ENCODE peak calls at places on chromosomes 1 and 21, in four cellular contexts. F is stimulated activated CD4-positive, alpha-beta T cell treated with anti-CD3 and anti-CD28 coated beads, Interleukin-1b, Interleukin-23, amount 100 ng/mL, for 1 hour; Q is NCI-H1105; N is DND-41. V is an unnamed sample.
A peak's percentile ranks its signal among the peaks of the same experiment; 100 is the strongest.

GRCh38 chr1:244636488-244637259 is 16.3 kb upstream of the DESI2 start:
- DNase-seq in F (no peak), Q (no peak), N (no peak), V (no peak)

GRCh38 chr1:20569523-20570098 is 17.2 kb downstream of the FAM43B start:
- DNase-seq in F (no peak), Q (no peak), N (no peak), V (no peak)

GRCh38 chr1:192973202-192973601 is 86.0 kb downstream of the UCHL5 start:
- DNase-seq in F (no peak), Q (no peak), N (no peak), V (no peak)

GRCh38 chr1:87642581-87643129 is 314.0 kb downstream of the LMO4 start:
- DNase-seq in F (no peak), Q (peak; percentile 90), N (no peak), V (no peak)

GRCh38 chr1:41773842-41774241 is 144.9 kb downstream of the HIVEP3 start:
- DNase-seq in F (no peak), Q (no peak), N (no peak), V (no peak)

GRCh38 chr1:51157411-51157810 is 55.4 kb downstream of the C1orf185 start:
- DNase-seq in F (no peak), Q (no peak), N (no peak), V (no peak)

GRCh38 chr1:10082785-10083479 is 50.2 kb downstream of the UBE4B start:
- DNase-seq in F (no peak), Q (no peak), N (no peak), V (no peak)

GRCh38 chr1:234724517-234725176 is 114.7 kb upstream of the IRF2BP2 start:
- DNase-seq in F (no peak), Q (no peak), N (no peak), V (no peak)

GRCh38 chr1:115373305-115373704 is 35.3 kb upstream of the NGF start:
- DNase-seq in F (no peak), Q (no peak), N (no peak), V (no peak)

GRCh38 chr1:105865546-105865945 is 1190.9 kb upstream of the PRMT6 start:
- DNase-seq in F (no peak), Q (no peak), N (no peak), V (no peak)

GRCh38 chr1:105204836-105205371 is 1455.2 kb downstream of the AMY1C start:
- DNase-seq in F (no peak), Q (no peak), N (peak; percentile 58), V (no peak)

GRCh38 chr1:201693019-201693372 is 136.0 kb upstream of the IPO9 start:
- DNase-seq in F (no peak), Q (peak; percentile 69), N (no peak), V (no peak)

GRCh38 chr1:98498651-98499050 is 162.9 kb upstream of the SNX7 start:
- DNase-seq in F (no peak), Q (no peak), N (no peak), V (no peak)

GRCh38 chr1:115063238-115063901 is 25.9 kb downstream of the TSPAN2 start:
- DNase-seq in F (no peak), Q (no peak), N (peak; percentile 37), V (no peak)

GRCh38 chr1:228372183-228373003 is 34.2 kb downstream of the TRIM11 start:
- DNase-seq in F (no peak), Q (no peak), N (no peak), V (no peak)

GRCh38 chr21:38377165-38378093 is 120.6 kb downstream of the KCNJ15 start:
- DNase-seq in F (no peak), Q (no peak), N (no peak), V (no peak)

GRCh38 chr1:53644909-53645689 is 93.9 kb downstream of the GLIS1 start:
- DNase-seq in F (no peak), Q (no peak), N (no peak), V (no peak)

GRCh38 chr21:33427051-33427450 is 23.8 kb downstream of the IFNGR2 start:
- DNase-seq in F (no peak), Q (no peak), N (no peak), V (no peak)

GRCh38 chr1:15704526-15705183 is 20.5 kb downstream of the PLEKHM2 start:
- DNase-seq in F (no peak), Q (no peak), N (no peak), V (no peak)

GRCh38 chr1:35111106-35111505 is 31.9 kb downstream of the ZMYM1 start:
- DNase-seq in F (no peak), Q (no peak), N (no peak), V (no peak)

GRCh38 chr1:150612014-150612345 is 17.4 kb downstream of the ENSA start:
- DNase-seq in F (no peak), Q (no peak), N (no peak), V (no peak)

GRCh38 chr1:115454835-115455511 is 116.9 kb upstream of the NGF start:
- DNase-seq in F (no peak), Q (peak; percentile 90), N (no peak), V (no peak)

GRCh38 chr1:100955322-100955721 is 59.4 kb downstream of the SLC30A7 start:
- DNase-seq in F (no peak), Q (no peak), N (no peak), V (no peak)

GRCh38 chr1:28796321-28797213 is 15.4 kb upstream of the OPRD1 start:
- DNase-seq in F (no peak), Q (no peak), N (no peak), V (no peak)

GRCh38 chr1:228370941-228371740 is 35.5 kb downstream of the TRIM11 start:
- DNase-seq in F (no peak), Q (peak; percentile 12), N (no peak), V (no peak)

GRCh38 chr21:44353200-44353970 is at the start of gene TRPM2:
- DNase-seq in F (no peak), Q (no peak), N (peak; percentile 83), V (no peak)

GRCh38 chr1:187920976-187921375 is 1092.2 kb downstream of the PLA2G4A start:
- DNase-seq in F (no peak), Q (no peak), N (no peak), V (no peak)

GRCh38 chr1:171486048-171486519 is 754 bp downstream of the PRRC2C start:
- DNase-seq in F (peak; percentile 50), Q (peak; percentile 60), N (peak; percentile 76), V (no peak)

GRCh38 chr1:20380616-20381035 is 90.0 kb downstream of the VWA5B1 start:
- DNase-seq in F (no peak), Q (no peak), N (no peak), V (no peak)

V was measured in GOT3.